ENCODE peak calls at places on chromosomes 3 and 15, in ten cellular contexts. A is colonic mucosa; Z is mesenchymal stem cell; L is cardiac muscle cell; O is hepatocyte; W is CD8-positive, alpha-beta T cell; T is PC-3; R is thoracic aorta; E is OCI-LY7; D is neural progenitor cell. I is an unnamed sample.

GRCh38 chr15:89837830-89838178 is 23.2 kb upstream of the ANPEP start:
- DNase-seq in A (no peak), Z (no peak), L (no peak), O (no peak), W (no peak), T (no peak), R (no peak), E (no peak), D (no peak), I (no peak)

GRCh38 chr3:48466386-48467109 is 20.0 kb downstream of the ATRIP start:
- DNase-seq in A (no peak), Z (no peak), L (no peak), O (no peak), W (peak; percentile 67), T (no peak), R (no peak), E (peak; percentile 57), D (no peak), I (peak; percentile 26)

GRCh38 chr15:89814112-89814742 is 425 bp downstream of the ANPEP start:
- DNase-seq in A (no peak), Z (peak; percentile 18), L (peak; percentile 24), O (no peak), W (no peak), T (no peak), R (no peak), E (no peak), D (peak; percentile 33), I (no peak)

GRCh38 chr3:104685492-104685891 is 681.2 kb upstream of the ALCAM start:
- DNase-seq in A (no peak), Z (no peak), L (no peak), O (no peak), W (no peak), T (no peak), R (no peak), E (no peak), D (no peak), I (no peak)

GRCh38 chr3:27220166-27220565 is 149.0 kb downstream of the NEK10 start:
- DNase-seq in A (no peak), Z (no peak), L (no peak), O (no peak), W (no peak), T (no peak), R (no peak), E (no peak), D (no peak), I (no peak)

GRCh38 chr3:134597390-134597975 is 53.3 kb downstream of the KY start:
- DNase-seq in A (no peak), Z (no peak), L (peak; percentile 13), O (no peak), W (no peak), T (peak; percentile 71), R (no peak), E (no peak), D (no peak), I (no peak)

GRCh38 chr3:31896643-31897433 is 84.2 kb downstream of the OSBPL10 start:
- DNase-seq in A (no peak), Z (no peak), L (no peak), O (no peak), W (no peak), T (no peak), R (no peak), E (no peak), D (no peak), I (no peak)

GRCh38 chr3:109553573-109554371 is 216.4 kb upstream of the DPPA4 start:
- DNase-seq in A (no peak), Z (no peak), L (no peak), O (no peak), W (no peak), T (peak; percentile 59), R (no peak), E (no peak), D (no peak), I (no peak)

GRCh38 chr3:124824286-124824915 is 62.8 kb downstream of the ITGB5 start:
- DNase-seq in A (no peak), Z (peak; percentile 80), L (no peak), O (no peak), W (no peak), T (peak; percentile 64), R (no peak), E (no peak), D (no peak), I (no peak)

GRCh38 chr3:159458010-159458409 is 530.6 kb upstream of the IL12A start:
- DNase-seq in A (no peak), Z (peak; percentile 55), L (peak; percentile 83), O (peak; percentile 35), W (no peak), T (peak; percentile 98), R (no peak), E (no peak), D (peak; percentile 9), I (peak; percentile 54)

GRCh38 chr3:38723569-38724391 is 74.3 kb upstream of the SCN5A start:
- DNase-seq in A (no peak), Z (no peak), L (peak; percentile 12), O (no peak), W (no peak), T (no peak), R (no peak), E (no peak), D (no peak), I (no peak)

GRCh38 chr3:193317901-193318300 is 60.7 kb downstream of the ATP13A5 start:
- DNase-seq in A (no peak), Z (no peak), L (no peak), O (no peak), W (no peak), T (no peak), R (no peak), E (no peak), D (no peak), I (no peak)

GRCh38 chr3:23079976-23080375 is 123.2 kb upstream of the UBE2E2 start:
- DNase-seq in A (peak; percentile 68), Z (no peak), L (peak; percentile 30), O (peak; percentile 49), W (no peak), T (peak; percentile 86), R (no peak), E (no peak), D (no peak), I (peak; percentile 77)

GRCh38 chr15:69414702-69415161 is 583 bp downstream of the KIF23 start:
- DNase-seq in A (peak; percentile 37), Z (peak; percentile 91), L (peak; percentile 95), O (peak; percentile 69), W (no peak), T (peak; percentile 86), R (no peak), E (peak; percentile 41), D (peak; percentile 67), I (peak; percentile 85)

GRCh38 chr3:52319921-52320595 is 3.9 kb downstream of the DNAH1 start:
- DNase-seq in A (no peak), Z (no peak), L (no peak), O (no peak), W (no peak), T (no peak), R (no peak), E (no peak), D (no peak), I (no peak)

GRCh38 chr3:157059661-157060060 is 100.3 kb downstream of the CCNL1 start:
- DNase-seq in A (no peak), Z (no peak), L (no peak), O (no peak), W (no peak), T (no peak), R (no peak), E (no peak), D (no peak), I (no peak)

GRCh38 chr15:38879909-38880471 is 315.4 kb upstream of the RASGRP1 start:
- DNase-seq in A (peak; percentile 42), Z (no peak), L (peak; percentile 56), O (no peak), W (no peak), T (no peak), R (no peak), E (no peak), D (no peak), I (peak; percentile 88)

GRCh38 chr3:99534951-99535704 is 103.3 kb upstream of the COL8A1 start:
- DNase-seq in A (no peak), Z (peak; percentile 83), L (peak; percentile 83), O (peak; percentile 21), W (no peak), T (peak; percentile 71), R (no peak), E (no peak), D (no peak), I (peak; percentile 73)

GRCh38 chr3:21544076-21544462 is 206.9 kb downstream of the ZNF385D start:
- DNase-seq in A (no peak), Z (no peak), L (no peak), O (no peak), W (no peak), T (no peak), R (no peak), E (no peak), D (no peak), I (no peak)
- H3K4me1 ChIP-seq in A (no peaks in the 10 kb centered on the region), Z (no peaks in the 10 kb centered on the region), L (no peaks in the 10 kb centered on the region), O (no peaks in the 10 kb centered on the region), W (no peaks in the 10 kb centered on the region), T (no peaks in the 10 kb centered on the region), R (peaks cover 11% of the 10 kb centered on the region), E (no peaks in the 10 kb centered on the region), D (no peaks in the 10 kb centered on the region), I (no peaks in the 10 kb centered on the region)

DNA sequence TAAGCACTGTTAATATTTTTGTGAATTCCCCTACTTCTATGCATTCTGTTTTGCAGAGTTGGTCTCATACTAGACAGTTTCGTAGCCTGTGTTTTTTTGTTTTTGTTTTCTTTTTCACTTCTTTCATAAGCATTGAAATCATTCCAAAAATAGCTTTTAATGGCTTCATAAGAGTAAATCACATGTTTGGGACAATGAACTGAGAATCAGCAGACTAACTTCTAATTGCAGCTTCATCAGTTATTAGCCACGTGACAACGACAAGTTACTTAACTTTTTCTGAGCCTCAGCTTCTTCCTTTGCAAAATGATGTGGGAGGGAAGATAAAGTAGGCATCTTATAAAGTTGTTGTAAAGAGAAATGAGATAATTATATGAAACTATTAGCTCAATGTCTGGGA is 124.8 kb downstream of the LIPC start:
- DNase-seq in A (no peak), Z (no peak), L (no peak), O (no peak), W (no peak), T (no peak), R (no peak), E (no peak), D (no peak), I (no peak)
- H3K4me3 ChIP-seq in A (no peak overlapping the region), Z (no peak overlapping the region), L (no peak overlapping the region), O (no peak overlapping the region), W (no peak overlapping the region), T (no peak overlapping the region), R (no peak overlapping the region), E (no peak overlapping the region), D (no peak overlapping the region), I (no peak overlapping the region)

GRCh38 chr3:167940241-167940640 is 155.5 kb downstream of the GOLIM4 start:
- DNase-seq in A (no peak), Z (peak; percentile 21), L (peak; percentile 9), O (no peak), W (no peak), T (no peak), R (no peak), E (no peak), D (no peak), I (no peak)
- H3K27ac ChIP-seq in A (no peak overlapping the region), Z (no peak overlapping the region), L (no peak overlapping the region), O (no peak overlapping the region), W (no peak overlapping the region), T (no peak overlapping the region), R (no peak overlapping the region), E (no peak overlapping the region), D (no peak overlapping the region), I (peak overlapping the region; percentile 45)

GRCh38 chr3:56795807-56796185 is 6.0 kb downstream of the ARHGEF3 start:
- DNase-seq in A (no peak), Z (no peak), L (no peak), O (no peak), W (no peak), T (no peak), R (no peak), E (no peak), D (no peak), I (no peak)
- H3K4me1 ChIP-seq in A (peaks cover 5% of the 10 kb centered on the region), Z (peaks cover 4% of the 10 kb centered on the region), L (peaks cover 5% of the 10 kb centered on the region), O (peaks cover 11% of the 10 kb centered on the region), W (peaks cover 67% of the 10 kb centered on the region), T (peaks cover 23% of the 10 kb centered on the region), R (peaks cover 12% of the 10 kb centered on the region), E (peaks cover 28% of the 10 kb centered on the region), D (no peaks in the 10 kb centered on the region), I (no peaks in the 10 kb centered on the region)